ENCODE peak calls at places on chromosomes 1 and 21, in six cellular contexts. G is HCT116, Y is PC-3, H is neural progenitor cell, U is SK-N-SH, F is GM23248. W is an unnamed sample. For H3K4me1, the result is how much of the 10 kb centered on the place peaks cover.

GRCh38 chr1:192801451-192801850 is 7.4 kb upstream of the RGS2 start:
- DNase-seq in F (peak), H (no peak), Y (peak), U (no peak), G (no peak), W (no peak)

GRCh38 chr21:34952701-34953100 is 96.4 kb downstream of the RUNX1 start:
- DNase-seq in U (no peak), Y (no peak), H (no peak), F (no peak), G (no peak), W (no peak)

GRCh38 chr21:31142600-31142999 is 104.3 kb upstream of the KRTAP19-8 start:
- DNase-seq in H (peak), F (no peak), Y (peak), G (no peak), U (peak), W (no peak)

GRCh38 chr1:226638608-226639007 is 90.0 kb downstream of the STUM start:
- DNase-seq in Y (no peak), G (no peak), F (no peak), H (no peak), U (no peak), W (no peak)

GRCh38 chr1:160168609-160169369 is 17.4 kb downstream of the ATP1A4 start:
- DNase-seq in F (peak), Y (no peak), H (peak), G (no peak), U (no peak), W (no peak)

GRCh38 chr1:184890539-184890973 is 83.8 kb downstream of the NIBAN1 start:
- DNase-seq in Y (peak), F (peak), G (no peak), U (no peak), H (no peak), W (no peak)

GRCh38 chr1:233904979-233905415 is 521 bp downstream of the SLC35F3 start:
- DNase-seq in U (no peak), G (no peak), Y (peak), H (no peak), F (peak), W (no peak)

GRCh38 chr1:246338546-246338945 is 168.5 kb downstream of the SMYD3 start:
- DNase-seq in U (no peak), H (no peak), F (no peak), G (no peak), Y (no peak), W (no peak)

GRCh38 chr1:115302390-115302961 is 35.6 kb downstream of the NGF start:
- DNase-seq in G (no peak), U (no peak), F (peak), H (peak), Y (peak), W (no peak)

GRCh38 chr1:81179239-81179638 is 621.5 kb upstream of the ADGRL2 start:
- DNase-seq in F (peak), U (no peak), G (peak), Y (peak), H (no peak), W (no peak)

GRCh38 chr1:64539808-64540207 is 69.9 kb downstream of the CACHD1 start:
- DNase-seq in H (no peak), U (no peak), F (peak), Y (no peak), G (no peak), W (no peak)

GRCh38 chr21:38984982-38985422 is 179.3 kb downstream of the ETS2 start:
- DNase-seq in G (no peak), H (no peak), F (peak), Y (no peak), U (peak), W (no peak)

GRCh38 chr1:58781541-58782307 is 2.1 kb downstream of the JUN start:
- DNase-seq in U (peak), Y (peak), F (peak), H (peak), G (no peak), W (peak)

GRCh38 chr1:40890771-40891170 is 28.6 kb upstream of the CITED4 start:
- DNase-seq in U (no peak), F (no peak), H (no peak), Y (no peak), G (no peak), W (no peak)

GRCh38 chr1:54567961-54568360 is 19.9 kb downstream of the ACOT11 start:
- DNase-seq in H (no peak), F (peak), Y (no peak), G (no peak), U (no peak), W (no peak)

GRCh38 chr1:20739225-20739624 is 6.7 kb upstream of the SH2D5 start:
- DNase-seq in U (no peak), Y (peak), F (peak), H (no peak), G (no peak), W (no peak)

GRCh38 chr1:47985001-47985400 is 12.2 kb downstream of the TRABD2B start:
- DNase-seq in F (no peak), U (no peak), G (no peak), Y (no peak), H (no peak), W (no peak)

GRCh38 chr1:192489046-192489445 is 86.5 kb upstream of the RGS1 start:
- DNase-seq in U (peak), G (no peak), Y (no peak), H (no peak), F (peak), W (no peak)

GRCh38 chr1:111199881-111200801 is at the start of gene DENND2D:
- DNase-seq in G (no peak), F (no peak), U (no peak), H (no peak), Y (peak), W (no peak)

GRCh38 chr1:162605225-162605927 is 26.9 kb upstream of the DDR2 start:
- DNase-seq in G (peak), F (peak), U (no peak), Y (peak), H (no peak), W (no peak)

GRCh38 chr1:113912594-113913311 is 7.6 kb downstream of the DCLRE1B start:
- DNase-seq in U (no peak), H (no peak), Y (peak), G (no peak), F (peak), W (no peak)

GRCh38 chr1:2129256-2129943 is 65.2 kb downstream of the FAAP20 start:
- DNase-seq in F (no peak), Y (no peak), H (no peak), G (no peak), U (no peak), W (no peak)

GRCh38 chr1:2130871-2131289 is 63.7 kb downstream of the FAAP20 start:
- DNase-seq in G (no peak), U (no peak), Y (no peak), F (no peak), H (no peak), W (peak)

GRCh38 chr1:2132222-2133038 is 62.1 kb downstream of the FAAP20 start:
- DNase-seq in H (peak), G (no peak), U (peak), F (peak), Y (peak), W (no peak)

GRCh38 chr1:2128189-2128901 is 66.2 kb downstream of the FAAP20 start:
- DNase-seq in H (peak), U (no peak), Y (no peak), G (no peak), F (no peak), W (no peak)

GRCh38 chr1:2130156-2130555 is 64.4 kb downstream of the FAAP20 start:
- DNase-seq in F (no peak), G (no peak), H (no peak), Y (no peak), U (no peak), W (no peak)
- TF ChIP-seq EZH2phosphoT487 in F (no peak), G (no peak), H (no peak), Y (no peak), U (no peak), W (no peak)

DNA sequence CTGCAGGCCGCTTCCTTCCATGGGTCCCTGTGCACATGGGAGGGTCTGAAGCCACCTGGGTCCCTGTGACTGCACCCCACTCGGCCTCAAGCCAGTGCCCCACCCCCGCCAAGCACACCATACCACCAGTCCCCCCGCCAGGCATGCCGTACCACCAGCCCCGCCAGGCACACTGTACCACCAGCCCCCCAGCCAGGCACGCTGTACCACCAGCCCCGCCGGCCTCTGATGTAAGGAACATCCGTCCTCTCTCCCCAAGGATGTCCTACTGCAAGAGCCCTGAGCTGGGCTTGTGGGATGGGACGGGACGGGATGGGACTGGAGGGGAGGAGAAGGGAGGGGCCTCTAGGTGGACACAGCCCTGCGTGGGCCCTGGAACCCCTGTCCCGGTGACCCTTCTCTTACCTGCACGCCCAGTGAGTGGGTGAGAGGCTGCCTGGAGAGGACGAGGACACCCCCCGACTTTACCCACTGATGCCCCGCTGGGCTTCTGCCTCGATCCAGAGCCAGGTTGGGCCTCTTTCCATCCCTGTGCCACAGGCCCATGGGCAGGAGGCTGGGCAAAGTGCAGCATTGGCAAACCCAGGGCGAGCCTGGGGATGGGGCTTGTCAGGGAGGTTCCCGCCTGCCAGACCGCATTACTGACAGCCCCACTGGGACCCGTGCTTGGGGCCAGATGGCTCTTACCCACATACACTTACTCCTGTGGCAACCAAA is 40.8 kb upstream of the COL6A1 start:
- DNase-seq in U (peak), Y (no peak), H (no peak), G (no peak), F (no peak), W (no peak)
- H3K9ac ChIP-seq in U (no peak), Y (no peak), H (no peak), G (no peak), F (no peak), W (no peak)

GRCh38 chr1:197439708-197440107 is 171.7 kb downstream of the CRB1 start:
- DNase-seq in H (no peak), Y (no peak), U (no peak), F (no peak), G (no peak), W (no peak)
- H3K4me1 ChIP-seq in H (under half), Y (under half), U (under half), F (under half), G (under half), W (under half)

GRCh38 chr1:183385746-183386145 is 32.4 kb downstream of the NMNAT2 start:
- DNase-seq in Y (no peak), F (peak), G (no peak), U (no peak), H (no peak), W (no peak)
- TF ChIP-seq EZH2phosphoT487 in Y (no peak), F (no peak), G (no peak), U (no peak), H (no peak), W (no peak)

DNA sequence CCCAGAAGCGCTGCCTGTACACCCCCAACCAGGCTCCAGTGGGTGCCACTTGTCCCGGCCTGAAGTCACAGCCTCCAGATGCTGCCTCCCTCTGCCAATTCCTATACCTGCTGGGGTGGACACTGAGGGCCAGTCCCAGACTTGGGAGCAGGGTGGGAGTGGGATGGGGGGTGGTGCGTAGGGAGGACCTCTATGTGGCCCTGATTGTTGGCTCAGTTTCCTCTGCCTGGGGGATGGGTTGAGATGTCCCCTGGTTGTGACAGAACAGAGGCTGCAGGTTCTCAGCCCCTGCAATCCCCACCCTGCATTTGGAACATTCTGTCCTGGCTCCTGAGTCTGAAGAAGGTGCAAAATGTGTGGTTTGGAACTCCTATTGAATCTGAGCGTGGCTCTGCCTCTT is 27.2 kb downstream of the RAB7B start:
- DNase-seq in H (no peak), G (no peak), Y (no peak), U (no peak), F (no peak), W (no peak)
- H3K9ac ChIP-seq in H (no peak), G (no peak), Y (no peak), U (no peak), F (no peak), W (no peak)

GRCh38 chr1:44642925-44643324 is 31.4 kb downstream of the TMEM53 start:
- DNase-seq in F (no peak), G (no peak), Y (no peak), U (no peak), H (no peak), W (no peak)
- H3K4me1 ChIP-seq in F (under half), G (under half), Y (under half), U (under half), H (under half), W (under half)